ENCODE peak calls at places on chromosome 11, in four cellular contexts. Z is colonic mucosa, H is HS-5, I is mucosa of descending colon. R is an unnamed sample.

GRCh38 chr11:128361451-128362020 is 225.8 kb downstream of the ETS1 start:
- DNase-seq in H (no peak), I (no peak), Z (no peak), R (no peak)

GRCh38 chr11:85875505-85875904 is 20.3 kb downstream of the CCDC83 start:
- DNase-seq in H (peak; percentile 48), I (no peak), Z (no peak), R (no peak)

GRCh38 chr11:9759519-9760179 is 95.8 kb downstream of the SWAP70 start:
- DNase-seq in H (peak; percentile 99), I (peak; percentile 93), Z (peak; percentile 87), R (peak; percentile 93)

GRCh38 chr11:29913352-29913751 is 103.5 kb downstream of the KCNA4 start:
- DNase-seq in I (no peak), Z (no peak), H (no peak), R (no peak)

GRCh38 chr11:16326679-16327297 is 29.6 kb downstream of the SOX6 start:
- DNase-seq in H (no peak), Z (no peak), I (no peak), R (no peak)

GRCh38 chr11:11724994-11725393 is 103.2 kb upstream of the GALNT18 start:
- DNase-seq in Z (no peak), I (no peak), H (no peak), R (no peak)

GRCh38 chr11:87030458-87031054 is 7.2 kb upstream of the TMEM135 start:
- DNase-seq in I (no peak), Z (no peak), H (no peak), R (no peak)

GRCh38 chr11:78181155-78181554 is 7.3 kb downstream of the KCTD21 start:
- DNase-seq in I (no peak), Z (no peak), H (peak; percentile 72), R (no peak)

GRCh38 chr11:44409071-44409470 is 99.1 kb upstream of the ALX4 start:
- DNase-seq in Z (no peak), H (no peak), I (no peak), R (no peak)

GRCh38 chr11:72039108-72039850 is 40.6 kb downstream of the IL18BP start:
- DNase-seq in Z (peak; percentile 90), I (peak; percentile 87), H (no peak), R (peak; percentile 81)

GRCh38 chr11:2268911-2269600 is 1.3 kb downstream of the ASCL2 start:
- DNase-seq in Z (peak; percentile 50), I (peak; percentile 72), H (no peak), R (peak; percentile 52)

R was measured in left colon.